ENCODE peak calls at places on chromosomes 3 and 15, in five cellular contexts. A is activated T-cell treated with anti-CD3 and anti-CD28 coated beads, Interleukin-2, amount 50 U/mL, for 48 hours; J is SHP77; R is T47D; T is nephron progenitor cell. F is an unnamed sample.

GRCh38 chr15:39756806-39757522 is 25.7 kb downstream of the FSIP1 start:
- DNase-seq in A (no peak), R (no peak), J (peak), T (peak), F (peak)

GRCh38 chr3:194136519-194137313 is 768 bp downstream of the HES1 start:
- DNase-seq in T (peak), R (no peak), A (peak), J (no peak), F (peak)

GRCh38 chr3:156781310-156782230 is 44.6 kb upstream of the LEKR1 start:
- DNase-seq in T (no peak), J (no peak), R (no peak), A (no peak), F (no peak)

GRCh38 chr3:59052803-59053411 is 3.1 kb upstream of the CFAP20DC start:
- DNase-seq in R (no peak), J (peak), A (no peak), T (no peak), F (no peak)

GRCh38 chr15:89591834-89592233 is 16.6 kb downstream of the TICRR start:
- DNase-seq in T (no peak), A (no peak), R (no peak), J (no peak), F (no peak)

GRCh38 chr15:36911322-36911944 is 188.9 kb downstream of the MEIS2 start:
- DNase-seq in A (no peak), R (no peak), T (no peak), J (no peak), F (no peak)

GRCh38 chr15:47390208-47390765 is 327.0 kb upstream of the SEMA6D start:
- DNase-seq in A (no peak), T (no peak), R (no peak), J (no peak), F (no peak)

GRCh38 chr3:14377044-14377837 is 25.2 kb upstream of the SLC6A6 start:
- DNase-seq in A (no peak), J (no peak), R (no peak), T (no peak), F (no peak)

GRCh38 chr15:58139631-58140522 is 1.7 kb downstream of the AQP9 start:
- DNase-seq in A (no peak), R (no peak), J (no peak), T (no peak), F (no peak)

GRCh38 chr15:60751985-60752952 is 273.3 kb upstream of the ICE2 start:
- DNase-seq in R (no peak), T (no peak), J (peak), A (no peak), F (peak)

GRCh38 chr15:82134426-82134825 is 88.6 kb upstream of the MEX3B start:
- DNase-seq in T (no peak), A (no peak), J (no peak), R (no peak), F (no peak)

GRCh38 chr3:195071916-195072820 is 198.8 kb downstream of the XXYLT1 start:
- DNase-seq in J (no peak), T (no peak), R (no peak), A (no peak), F (no peak)

GRCh38 chr3:125302932-125303331 is 72.2 kb downstream of the ZNF148 start:
- DNase-seq in T (no peak), R (no peak), A (no peak), J (no peak), F (no peak)

GRCh38 chr3:197329382-197329781 is 31.0 kb upstream of the DLG1 start:
- DNase-seq in R (no peak), T (no peak), J (no peak), A (no peak), F (no peak)

GRCh38 chr3:89300519-89300918 is 193.1 kb downstream of the EPHA3 start:
- DNase-seq in A (no peak), R (no peak), J (no peak), T (no peak), F (no peak)